ENCODE peak calls at places on chromosomes 11 and 22, in five cellular contexts. One of them, this sample, is unnamed.

GRCh38 chr22:36052505-36052941 is 23.9 kb upstream of the RBFOX2 start:
- DNase-seq in mesendoderm: peak; percentile 72
- DNase-seq in astrocyte: peak; percentile 67
- DNase-seq in IMR-90: peak; percentile 57
- DNase-seq in GM23248: peak; percentile 78
- DNase-seq in this sample: no peak

GRCh38 chr11:125404811-125405481 is 91.1 kb downstream of the FEZ1 start:
- DNase-seq in GM23248: peak; percentile 67
- DNase-seq in IMR-90: peak; percentile 47
- DNase-seq in mesendoderm: peak; percentile 75
- DNase-seq in astrocyte: no peak
- DNase-seq in this sample: peak; percentile 67

GRCh38 chr11:96207459-96208449 is 135.2 kb downstream of the MAML2 start:
- DNase-seq in IMR-90: peak; percentile 41
- DNase-seq in mesendoderm: peak; percentile 67
- DNase-seq in astrocyte: no peak
- DNase-seq in GM23248: peak; percentile 8
- DNase-seq in this sample: peak; percentile 96

GRCh38 chr11:20131744-20132666 is 28.3 kb downstream of the DBX1 start:
- DNase-seq in IMR-90: peak; percentile 55
- DNase-seq in GM23248: peak; percentile 76
- DNase-seq in mesendoderm: peak; percentile 82
- DNase-seq in astrocyte: peak; percentile 36
- DNase-seq in this sample: peak; percentile 58

GRCh38 chr22:49934144-49934890 is 15.9 kb downstream of the CRELD2 start:
- DNase-seq in IMR-90: peak; percentile 12
- DNase-seq in GM23248: peak; percentile 62
- DNase-seq in mesendoderm: no peak
- DNase-seq in astrocyte: peak; percentile 44
- DNase-seq in this sample: no peak

GRCh38 chr11:67639438-67639859 is at the start of gene TBX10:
- DNase-seq in astrocyte: no peak
- DNase-seq in GM23248: no peak
- DNase-seq in IMR-90: no peak
- DNase-seq in mesendoderm: no peak
- DNase-seq in this sample: no peak

GRCh38 chr11:95514386-95515145 is 275.0 kb downstream of the FAM76B start:
- DNase-seq in mesendoderm: no peak
- DNase-seq in IMR-90: no peak
- DNase-seq in GM23248: no peak
- DNase-seq in astrocyte: no peak
- DNase-seq in this sample: no peak

GRCh38 chr22:24418786-24419479 is 8.5 kb upstream of the ADORA2A start:
- DNase-seq in IMR-90: no peak
- DNase-seq in astrocyte: no peak
- DNase-seq in mesendoderm: no peak
- DNase-seq in GM23248: no peak
- DNase-seq in this sample: no peak

GRCh38 chr22:45073064-45073463 is 63.3 kb upstream of the PHF21B start:
- DNase-seq in IMR-90: no peak
- DNase-seq in astrocyte: no peak
- DNase-seq in mesendoderm: no peak
- DNase-seq in GM23248: no peak
- DNase-seq in this sample: no peak

GRCh38 chr11:21514298-21514697 is 678.6 kb upstream of the ANO5 start:
- DNase-seq in GM23248: peak; percentile 17
- DNase-seq in IMR-90: no peak
- DNase-seq in mesendoderm: peak; percentile 15
- DNase-seq in astrocyte: no peak
- DNase-seq in this sample: peak; percentile 17

GRCh38 chr11:808427-809286 is 1.1 kb upstream of the RPLP2 start:
- DNase-seq in IMR-90: no peak
- DNase-seq in astrocyte: no peak
- DNase-seq in mesendoderm: no peak
- DNase-seq in GM23248: peak; percentile 61
- DNase-seq in this sample: no peak

GRCh38 chr22:48316876-48317250 is 1510.8 kb downstream of the BRD1 start:
- DNase-seq in GM23248: no peak
- DNase-seq in mesendoderm: no peak
- DNase-seq in astrocyte: no peak
- DNase-seq in IMR-90: no peak
- DNase-seq in this sample: no peak

GRCh38 chr22:25645266-25645665 is 80.8 kb downstream of the GRK3 start:
- DNase-seq in mesendoderm: no peak
- DNase-seq in astrocyte: peak; percentile 64
- DNase-seq in GM23248: no peak
- DNase-seq in IMR-90: peak; percentile 49
- DNase-seq in this sample: no peak

GRCh38 chr11:110092577-110093406 is at the start of gene ZC3H12C:
- DNase-seq in GM23248: peak; percentile 93
- DNase-seq in mesendoderm: peak; percentile 95
- DNase-seq in astrocyte: peak; percentile 79
- DNase-seq in IMR-90: peak; percentile 90
- DNase-seq in this sample: peak; percentile 97

GRCh38 chr22:43446881-43447280 is 35.1 kb downstream of the MPPED1 start:
- DNase-seq in GM23248: peak; percentile 5
- DNase-seq in IMR-90: no peak
- DNase-seq in astrocyte: no peak
- DNase-seq in mesendoderm: no peak
- DNase-seq in this sample: peak; percentile 12

GRCh38 chr11:30328676-30329075 is 5.8 kb downstream of the ARL14EP start:
- DNase-seq in IMR-90: peak; percentile 31
- DNase-seq in astrocyte: peak; percentile 44
- DNase-seq in mesendoderm: no peak
- DNase-seq in GM23248: peak; percentile 64
- DNase-seq in this sample: no peak

GRCh38 chr11:103234974-103235373 is 125.7 kb downstream of the DYNC2H1 start:
- DNase-seq in GM23248: peak; percentile 83
- DNase-seq in mesendoderm: peak; percentile 8
- DNase-seq in astrocyte: peak; percentile 75
- DNase-seq in IMR-90: peak; percentile 89
- DNase-seq in this sample: no peak

GRCh38 chr22:49951001-49951677 is 9.4 kb upstream of the PIM3 start:
- DNase-seq in astrocyte: no peak
- DNase-seq in IMR-90: peak; percentile 64
- DNase-seq in GM23248: no peak
- DNase-seq in mesendoderm: no peak
- DNase-seq in this sample: no peak

GRCh38 chr11:124896071-124896750 is 1.5 kb downstream of the ROBO4 start:
- DNase-seq in mesendoderm: no peak
- DNase-seq in astrocyte: peak; percentile 24
- DNase-seq in GM23248: no peak
- DNase-seq in IMR-90: no peak
- DNase-seq in this sample: no peak

GRCh38 chr11:13276852-13277718 is 505 bp upstream of the BMAL1 start:
- DNase-seq in mesendoderm: peak; percentile 99
- DNase-seq in GM23248: peak; percentile 99
- DNase-seq in IMR-90: peak; percentile 97
- DNase-seq in astrocyte: peak; percentile 98
- DNase-seq in this sample: peak; percentile 97

GRCh38 chr11:78428773-78429172 is 11.2 kb upstream of the GAB2 start:
- DNase-seq in IMR-90: peak; percentile 21
- DNase-seq in mesendoderm: no peak
- DNase-seq in GM23248: no peak
- DNase-seq in astrocyte: no peak
- DNase-seq in this sample: no peak

GRCh38 chr11:6992457-6993431 is 27.4 kb downstream of the ZNF214 start:
- DNase-seq in mesendoderm: no peak
- DNase-seq in IMR-90: peak; percentile 99
- DNase-seq in astrocyte: peak; percentile 89
- DNase-seq in GM23248: peak; percentile 93
- DNase-seq in this sample: no peak

GRCh38 chr22:31846161-31847115 is 92.6 kb downstream of the DEPDC5 start:
- DNase-seq in IMR-90: peak; percentile 96
- DNase-seq in mesendoderm: peak; percentile 36
- DNase-seq in GM23248: peak; percentile 28
- DNase-seq in astrocyte: peak; percentile 90
- DNase-seq in this sample: no peak

GRCh38 chr11:12287374-12288211 is 89.8 kb upstream of the PARVA start:
- DNase-seq in astrocyte: peak; percentile 99
- DNase-seq in GM23248: peak; percentile 99
- DNase-seq in mesendoderm: peak; percentile 92
- DNase-seq in IMR-90: peak; percentile 99
- DNase-seq in this sample: peak; percentile 42

GRCh38 chr11:47766363-47767227 is 546 bp downstream of the FNBP4 start:
- DNase-seq in GM23248: peak; percentile 85
- DNase-seq in mesendoderm: peak; percentile 56
- DNase-seq in astrocyte: peak; percentile 59
- DNase-seq in IMR-90: peak; percentile 66
- DNase-seq in this sample: peak; percentile 86

GRCh38 chr11:17389205-17389956 is 922 bp upstream of the KCNJ11 start:
- DNase-seq in astrocyte: no peak
- DNase-seq in GM23248: peak; percentile 50
- DNase-seq in IMR-90: peak; percentile 11
- DNase-seq in mesendoderm: peak; percentile 86
- DNase-seq in this sample: peak; percentile 66

GRCh38 chr11:90650124-90650523 is 427.3 kb upstream of the CHORDC1 start:
- DNase-seq in astrocyte: no peak
- DNase-seq in IMR-90: no peak
- DNase-seq in mesendoderm: no peak
- DNase-seq in GM23248: no peak
- DNase-seq in this sample: no peak

GRCh38 chr22:37912171-37912570 is 6.1 kb downstream of the MICALL1 start:
- DNase-seq in GM23248: no peak
- DNase-seq in astrocyte: no peak
- DNase-seq in mesendoderm: no peak
- DNase-seq in IMR-90: no peak
- DNase-seq in this sample: no peak
- H3K36me3 ChIP-seq in GM23248: peaks cover 21% of the 10 kb centered on the region
- H3K36me3 ChIP-seq in astrocyte: peaks cover 23% of the 10 kb centered on the region
- H3K36me3 ChIP-seq in mesendoderm: peaks cover 5% of the 10 kb centered on the region
- H3K36me3 ChIP-seq in IMR-90: peaks cover 30% of the 10 kb centered on the region
- H3K36me3 ChIP-seq in this sample: peaks cover 9% of the 10 kb centered on the region

DNA sequence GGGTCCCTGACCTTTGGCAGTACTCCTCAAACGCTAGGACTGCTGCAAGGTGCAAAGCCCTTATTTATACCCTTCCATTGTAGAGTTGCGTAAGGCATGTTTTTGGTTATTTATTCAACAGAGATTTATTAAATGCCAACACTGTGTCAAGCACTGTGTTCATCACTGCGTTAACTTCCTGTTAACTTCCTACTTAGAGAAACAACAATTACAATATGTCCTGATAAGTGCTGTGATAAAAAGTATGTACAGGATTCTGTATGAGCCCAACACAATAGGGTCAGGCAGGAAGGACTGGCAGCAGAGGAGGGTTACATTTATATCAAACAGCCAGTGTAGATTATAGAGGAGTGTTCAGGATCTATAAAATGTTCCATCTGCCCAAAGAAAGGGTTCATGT is 812.8 kb upstream of the API5 start:
- DNase-seq in mesendoderm: no peak
- DNase-seq in astrocyte: no peak
- DNase-seq in IMR-90: no peak
- DNase-seq in GM23248: no peak
- DNase-seq in this sample: peak; percentile 10
- H3K27me3 ChIP-seq in mesendoderm: no peaks in the 10 kb centered on the region
- H3K27me3 ChIP-seq in astrocyte: no peaks in the 10 kb centered on the region
- H3K27me3 ChIP-seq in IMR-90: no peaks in the 10 kb centered on the region
- H3K27me3 ChIP-seq in GM23248: no peaks in the 10 kb centered on the region
- H3K27me3 ChIP-seq in this sample: no peaks in the 10 kb centered on the region

GRCh38 chr22:33656808-33657628 is 263.3 kb downstream of the LARGE1 start:
- DNase-seq in mesendoderm: peak; percentile 47
- DNase-seq in GM23248: peak; percentile 58
- DNase-seq in IMR-90: no peak
- DNase-seq in astrocyte: no peak
- DNase-seq in this sample: no peak
- H3K4me1 ChIP-seq in mesendoderm: peaks cover 2% of the 10 kb centered on the region
- H3K4me1 ChIP-seq in GM23248: peaks cover 14% of the 10 kb centered on the region
- H3K4me1 ChIP-seq in IMR-90: peaks cover 1% of the 10 kb centered on the region
- H3K4me1 ChIP-seq in astrocyte: peaks cover 4% of the 10 kb centered on the region
- H3K4me1 ChIP-seq in this sample: no peaks in the 10 kb centered on the region

DNA sequence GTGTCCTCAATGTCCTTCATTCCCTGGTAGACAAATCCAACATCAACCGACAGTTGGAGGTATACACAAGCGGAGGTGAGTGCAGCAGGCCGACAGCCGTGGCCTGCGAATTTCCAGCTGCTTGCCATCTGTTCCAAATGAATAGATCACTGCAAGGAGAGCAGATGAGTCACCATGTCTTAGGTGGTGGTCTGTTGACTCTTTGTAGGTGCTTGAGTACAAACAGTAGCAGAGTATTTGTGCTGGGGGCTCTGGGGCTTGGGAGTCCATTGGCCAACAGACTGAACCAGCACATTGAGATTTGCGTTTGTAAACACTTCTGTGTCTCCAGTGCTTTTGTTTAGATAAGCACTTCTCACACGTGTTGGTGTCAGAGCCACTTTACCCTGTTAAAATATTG is 21.1 kb downstream of the EIF3L start:
- DNase-seq in mesendoderm: no peak
- DNase-seq in astrocyte: peak; percentile 39
- DNase-seq in GM23248: no peak
- DNase-seq in IMR-90: peak; percentile 59
- DNase-seq in this sample: no peak
- H3K36me3 ChIP-seq in mesendoderm: peaks cover 29% of the 10 kb centered on the region
- H3K36me3 ChIP-seq in astrocyte: peaks cover 66% of the 10 kb centered on the region
- H3K36me3 ChIP-seq in GM23248: peaks cover 77% of the 10 kb centered on the region
- H3K36me3 ChIP-seq in IMR-90: peaks cover 52% of the 10 kb centered on the region
- H3K36me3 ChIP-seq in this sample: peaks cover 94% of the 10 kb centered on the region

GRCh38 chr11:66407651-66408050 is 13.2 kb upstream of the NPAS4 start:
- DNase-seq in IMR-90: no peak
- DNase-seq in astrocyte: no peak
- DNase-seq in GM23248: no peak
- DNase-seq in mesendoderm: no peak
- DNase-seq in this sample: no peak

GRCh38 chr11:66408488-66409214 is 12.2 kb upstream of the NPAS4 start:
- DNase-seq in GM23248: peak; percentile 99
- DNase-seq in astrocyte: peak; percentile 82
- DNase-seq in IMR-90: peak; percentile 93
- DNase-seq in mesendoderm: peak; percentile 97
- DNase-seq in this sample: peak; percentile 97

GRCh38 chr11:66411323-66411722 is 9.5 kb upstream of the NPAS4 start:
- DNase-seq in mesendoderm: no peak
- DNase-seq in GM23248: no peak
- DNase-seq in IMR-90: no peak
- DNase-seq in astrocyte: no peak
- DNase-seq in this sample: no peak

GRCh38 chr11:66410191-66410590 is 10.6 kb upstream of the NPAS4 start:
- DNase-seq in mesendoderm: no peak
- DNase-seq in IMR-90: no peak
- DNase-seq in astrocyte: no peak
- DNase-seq in GM23248: no peak
- DNase-seq in this sample: no peak

GRCh38 chr11:66409226-66409625 is 11.6 kb upstream of the NPAS4 start:
- DNase-seq in GM23248: no peak
- DNase-seq in mesendoderm: no peak
- DNase-seq in astrocyte: no peak
- DNase-seq in IMR-90: no peak
- DNase-seq in this sample: no peak
- H3K27me3 ChIP-seq in GM23248: peaks cover 33% of the 10 kb centered on the region
- H3K27me3 ChIP-seq in mesendoderm: no peaks in the 10 kb centered on the region
- H3K27me3 ChIP-seq in astrocyte: peaks cover 24% of the 10 kb centered on the region
- H3K27me3 ChIP-seq in IMR-90: peaks cover 12% of the 10 kb centered on the region
- H3K27me3 ChIP-seq in this sample: peaks cover 25% of the 10 kb centered on the region

GRCh38 chr11:119686483-119686882 is 42.5 kb downstream of the NECTIN1 start:
- DNase-seq in astrocyte: no peak
- DNase-seq in mesendoderm: no peak
- DNase-seq in IMR-90: no peak
- DNase-seq in GM23248: no peak
- DNase-seq in this sample: no peak
- H3K4me1 ChIP-seq in astrocyte: peaks cover 17% of the 10 kb centered on the region
- H3K4me1 ChIP-seq in mesendoderm: peaks cover 10% of the 10 kb centered on the region
- H3K4me1 ChIP-seq in IMR-90: peaks cover 5% of the 10 kb centered on the region
- H3K4me1 ChIP-seq in GM23248: peaks cover 6% of the 10 kb centered on the region
- H3K4me1 ChIP-seq in this sample: no peaks in the 10 kb centered on the region

This sample was measured in A673.